ENCODE peak calls at places on chromosome 18, in four cellular contexts. V, E, S and M are unnamed samples.

GRCh38 chr18:3410273-3410672 is 39.7 kb upstream of the TGIF1 start:
- DNase-seq in V (no peak), S (no peak), E (no peak), M (no peak)

GRCh38 chr18:21179590-21180220 is 62.3 kb upstream of the GREB1L start:
- DNase-seq in V (peak; percentile 62), S (peak; percentile 44), E (peak; percentile 44), M (no peak)

GRCh38 chr18:54983041-54983686 is 23.9 kb upstream of the CCDC68 start:
- DNase-seq in E (no peak), V (peak; percentile 66), S (no peak), M (no peak)

GRCh38 chr18:75439356-75439755 is 11.9 kb upstream of the SMIM21 start:
- DNase-seq in S (no peak), V (no peak), E (no peak), M (no peak)

GRCh38 chr18:53385889-53386288 is 838.6 kb downstream of the MBD2 start:
- DNase-seq in E (no peak), V (no peak), S (no peak), M (no peak)

GRCh38 chr18:30280861-30281470 is 761.6 kb downstream of the DSC3 start:
- DNase-seq in E (no peak), V (peak; percentile 50), S (no peak), M (no peak)

GRCh38 chr18:23141022-23141999 is 6.0 kb downstream of the CABLES1 start:
- DNase-seq in E (no peak), V (no peak), S (no peak), M (no peak)

GRCh38 chr18:38369772-38370690 is 804.4 kb upstream of the CELF4 start:
- DNase-seq in S (no peak), V (no peak), E (no peak), M (no peak)

GRCh38 chr18:37535968-37536367 is 29.6 kb downstream of the CELF4 start:
- DNase-seq in E (no peak), V (peak; percentile 28), S (no peak), M (no peak)

GRCh38 chr18:13221821-13222220 is 3.3 kb downstream of the LDLRAD4 start:
- DNase-seq in V (no peak), E (peak; percentile 57), S (peak; percentile 76), M (no peak)

GRCh38 chr18:50709215-50709614 is 110.6 kb downstream of the MRO start:
- DNase-seq in S (no peak), V (no peak), E (no peak), M (no peak)

GRCh38 chr18:72235422-72235821 is 308.7 kb downstream of the CBLN2 start:
- DNase-seq in V (no peak), E (no peak), S (no peak), M (no peak)

GRCh38 chr18:23503967-23504352 is 649 bp downstream of the RMC1 start:
- DNase-seq in V (no peak), E (no peak), S (no peak), M (no peak)

GRCh38 chr18:41096504-41096903 is 858.5 kb upstream of the PIK3C3 start:
- DNase-seq in V (peak; percentile 6), S (no peak), E (no peak), M (no peak)

GRCh38 chr18:8705280-8705940 is at the start of gene MTCL1:
- DNase-seq in S (peak; percentile 27), E (peak; percentile 53), V (peak; percentile 53), M (no peak)

GRCh38 chr18:55097406-55098170 is 138.3 kb upstream of the CCDC68 start:
- DNase-seq in V (peak; percentile 43), E (no peak), S (no peak), M (no peak)

GRCh38 chr18:63099848-63100625 is 219.5 kb downstream of the BCL2 start:
- DNase-seq in V (no peak), E (no peak), S (peak; percentile 73), M (no peak)

GRCh38 chr18:53115876-53116585 is 776.0 kb downstream of the DCC start:
- DNase-seq in V (no peak), S (no peak), E (no peak), M (no peak)

GRCh38 chr18:30094556-30094955 is 948.0 kb downstream of the DSC3 start:
- DNase-seq in E (no peak), V (peak; percentile 7), S (no peak), M (no peak)

GRCh38 chr18:3246636-3247242 is 862 bp upstream of the MYL12A start:
- DNase-seq in S (peak; percentile 53), E (no peak), V (no peak), M (no peak)

GRCh38 chr18:21115519-21116411 is 4.2 kb upstream of the ROCK1 start:
- DNase-seq in E (no peak), V (peak; percentile 92), S (no peak), M (no peak)

GRCh38 chr18:10453885-10454772 is at the start of gene APCDD1:
- DNase-seq in S (peak; percentile 80), V (no peak), E (peak; percentile 86), M (peak; percentile 85)

GRCh38 chr18:616380-616995 is 19.7 kb downstream of the CLUL1 start:
- DNase-seq in E (no peak), S (no peak), V (peak; percentile 30), M (no peak)

GRCh38 chr18:50061876-50062517 is 132.9 kb downstream of the MYO5B start:
- DNase-seq in S (peak; percentile 39), E (no peak), V (no peak), M (no peak)

GRCh38 chr18:55286257-55286825 is 301.7 kb downstream of the TCF4 start:
- DNase-seq in V (no peak), E (no peak), S (no peak), M (no peak)

GRCh38 chr18:58221060-58221725 is 177.2 kb downstream of the NEDD4L start:
- DNase-seq in V (peak; percentile 70), S (no peak), E (peak; percentile 47), M (no peak)

GRCh38 chr18:7696846-7697245 is 129.7 kb downstream of the PTPRM start:
- DNase-seq in E (no peak), V (peak; percentile 0), S (no peak), M (no peak)

GRCh38 chr18:2606335-2606734 is 35.0 kb downstream of the NDC80 start:
- DNase-seq in E (no peak), V (no peak), S (no peak), M (no peak)

GRCh38 chr18:51251625-51252024 is 54.1 kb upstream of the MEX3C start:
- DNase-seq in E (no peak), V (no peak), S (no peak), M (no peak)

GRCh38 chr18:43780782-43781340 is 503.6 kb upstream of the SYT4 start:
- DNase-seq in V (peak; percentile 14), E (no peak), S (no peak), M (no peak)

GRCh38 chr18:25097119-25098114 is 254.5 kb downstream of the ZNF521 start:
- DNase-seq in S (no peak), V (no peak), E (no peak), M (no peak)

GRCh38 chr18:13300029-13300428 is 81.5 kb downstream of the LDLRAD4 start:
- DNase-seq in S (no peak), V (no peak), E (no peak), M (no peak)

GRCh38 chr18:76281565-76281964 is 213.5 kb downstream of the ZNF516 start:
- DNase-seq in V (no peak), S (no peak), E (no peak), M (no peak)

GRCh38 chr18:3463052-3463451 is 13.1 kb downstream of the TGIF1 start:
- DNase-seq in V (peak; percentile 43), E (no peak), S (no peak), M (no peak)

GRCh38 chr18:76968073-76968472 is 145.7 kb downstream of the ZNF236 start:
- DNase-seq in S (no peak), V (no peak), E (no peak), M (no peak)

GRCh38 chr18:31562726-31563125 is 29.0 kb upstream of the TTR start:
- DNase-seq in S (no peak), E (no peak), V (no peak), M (no peak)

GRCh38 chr18:31566576-31567306 is 24.9 kb upstream of the TTR start:
- DNase-seq in E (no peak), V (no peak), S (no peak), M (no peak)

GRCh38 chr18:31565782-31566512 is 25.7 kb upstream of the TTR start:
- DNase-seq in S (no peak), V (no peak), E (no peak), M (no peak)

GRCh38 chr18:31565345-31565744 is 26.3 kb upstream of the TTR start:
- DNase-seq in S (no peak), V (no peak), E (no peak), M (no peak)

DNA sequence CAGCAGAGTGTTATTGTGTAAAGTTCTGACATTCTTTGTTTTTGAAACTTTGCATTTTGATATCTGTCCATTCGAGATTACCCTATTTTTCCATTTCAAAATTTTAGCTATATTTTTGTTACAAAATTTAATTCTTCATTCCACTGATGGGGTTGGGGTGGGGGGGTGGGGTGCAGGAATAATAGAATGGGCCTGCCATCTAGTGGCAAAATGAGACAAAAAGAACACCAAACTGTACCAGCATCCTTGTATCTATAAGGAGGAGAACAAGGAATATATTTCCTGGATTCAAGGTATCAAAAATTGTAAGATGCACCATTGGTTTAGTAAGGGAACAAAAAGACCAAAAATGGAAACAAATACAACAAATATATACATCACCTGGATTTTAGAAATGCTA is 27.9 kb upstream of the TTR start:
- DNase-seq in E (no peak), S (no peak), V (no peak), M (no peak)
- TF ChIP-seq CTCF in E (no peak), S (peak; percentile 18), V (peak; percentile 36), M (peak; percentile 54)

GRCh38 chr18:35993013-35993412 is 20.5 kb downstream of the RMP24 start:
- DNase-seq in E (no peak), V (no peak), S (no peak), M (no peak)

GRCh38 chr18:35999925-36000324 is 27.4 kb downstream of the RMP24 start:
- DNase-seq in E (no peak), V (no peak), S (no peak), M (no peak)

GRCh38 chr18:35998967-35999366 is 26.5 kb downstream of the RMP24 start:
- DNase-seq in V (no peak), E (no peak), S (no peak), M (no peak)
- TF ChIP-seq CTCF in V (peak; percentile 74), E (peak; percentile 68), S (peak; percentile 26), M (peak; percentile 67)

GRCh38 chr18:28357785-28358401 is 181.0 kb upstream of the CDH2 start:
- DNase-seq in V (no peak), E (no peak), S (no peak), M (no peak)
- TF ChIP-seq CTCF in V (peak; percentile 70), E (peak; percentile 53), S (peak; percentile 26), M (peak; percentile 63)

GRCh38 chr18:33201509-33201926 is 239.0 kb downstream of the CCDC178 start:
- DNase-seq in S (no peak), E (peak; percentile 38), V (no peak), M (no peak)
- TF ChIP-seq CTCF in S (no peak), E (no peak), V (no peak), M (peak; percentile 80)

GRCh38 chr18:48533340-48534093 is 5.3 kb upstream of the CTIF start:
- DNase-seq in E (no peak), S (no peak), V (no peak), M (no peak)

GRCh38 chr18:48536516-48536915 is 2.3 kb upstream of the CTIF start:
- DNase-seq in E (no peak), S (no peak), V (no peak), M (no peak)

GRCh38 chr18:48531979-48532378 is 6.9 kb upstream of the CTIF start:
- DNase-seq in E (no peak), S (no peak), V (no peak), M (no peak)

GRCh38 chr18:48535956-48536355 is 2.9 kb upstream of the CTIF start:
- DNase-seq in E (no peak), V (no peak), S (no peak), M (no peak)

GRCh38 chr18:48534364-48534763 is 4.5 kb upstream of the CTIF start:
- DNase-seq in S (no peak), E (no peak), V (peak; percentile 47), M (no peak)
- TF ChIP-seq CTCF in S (no peak), E (no peak), V (no peak), M (no peak)